ENCODE peak calls at places on chromosomes 2 and 18, in four cellular contexts. J is foreskin fibroblast, Q is lower leg skin, X is pancreas. A is an unnamed sample.

GRCh38 chr2:54966165-54966819 is 84.0 kb downstream of the RTN4 start:
- DNase-seq in J (peak; percentile 57), Q (no peak), X (no peak), A (no peak)

GRCh38 chr2:177334940-177335543 is 57.5 kb upstream of the AGPS start:
- DNase-seq in J (peak; percentile 64), Q (no peak), X (no peak), A (no peak)

GRCh38 chr2:1268034-1268433 is 145.2 kb upstream of the TPO start:
- DNase-seq in J (no peak), Q (no peak), X (no peak), A (no peak)

GRCh38 chr2:116833052-116833451 is 981.4 kb upstream of the DDX18 start:
- DNase-seq in J (no peak), Q (no peak), X (no peak), A (no peak)

GRCh38 chr2:102895386-102895785 is 133.6 kb downstream of the TMEM182 start:
- DNase-seq in J (no peak), Q (no peak), X (no peak), A (no peak)

GRCh38 chr18:62325806-62326645 is 916 bp downstream of the TNFRSF11A start:
- DNase-seq in J (peak; percentile 41), Q (no peak), X (peak; percentile 20), A (no peak)

GRCh38 chr18:37390687-37391086 is 174.9 kb downstream of the CELF4 start:
- DNase-seq in J (no peak), Q (no peak), X (no peak), A (no peak)

GRCh38 chr2:238423561-238424312 is 3.0 kb upstream of the ASB1 start:
- DNase-seq in J (peak; percentile 72), Q (no peak), X (no peak), A (no peak)

GRCh38 chr18:79934311-79935097 is 16.9 kb downstream of the SLC66A2 start:
- DNase-seq in J (peak; percentile 66), Q (peak; percentile 63), X (peak; percentile 31), A (peak; percentile 90)

GRCh38 chr2:200618590-200619021 is 32.8 kb downstream of the AOX1 start:
- DNase-seq in J (peak; percentile 91), Q (no peak), X (no peak), A (no peak)

GRCh38 chr2:101251844-101252407 is 760 bp upstream of the CNOT11 start:
- DNase-seq in J (no peak), Q (no peak), X (peak; percentile 67), A (no peak)

GRCh38 chr2:24616606-24617005 is 125.6 kb downstream of the NCOA1 start:
- DNase-seq in J (no peak), Q (no peak), X (no peak), A (no peak)

GRCh38 chr2:2587364-2587763 is 256.3 kb upstream of the MYT1L start:
- DNase-seq in J (no peak), Q (no peak), X (no peak), A (no peak)

GRCh38 chr2:233115761-233116160 is 55.6 kb downstream of the INPP5D start:
- DNase-seq in J (peak; percentile 12), Q (no peak), X (no peak), A (no peak)

GRCh38 chr2:118864207-118864606 is 16.8 kb upstream of the EN1 start:
- DNase-seq in J (no peak), Q (no peak), X (no peak), A (no peak)

GRCh38 chr2:153986488-153987229 is 114.9 kb downstream of the GALNT13 start:
- DNase-seq in J (no peak), Q (no peak), X (no peak), A (no peak)

GRCh38 chr18:69935319-69936190 is 12.1 kb downstream of the CD226 start:
- DNase-seq in J (peak; percentile 10), Q (no peak), X (no peak), A (no peak)

GRCh38 chr2:148725569-148725968 is 81.0 kb downstream of the EPC2 start:
- DNase-seq in J (no peak), Q (no peak), X (no peak), A (no peak)

GRCh38 chr18:13051950-13052349 is 60.8 kb downstream of the CEP192 start:
- DNase-seq in J (no peak), Q (no peak), X (no peak), A (no peak)

GRCh38 chr2:104834431-104834830 is 19.5 kb upstream of the POU3F3 start:
- DNase-seq in J (no peak), Q (no peak), X (no peak), A (no peak)

GRCh38 chr2:237449193-237449797 is 35.3 kb upstream of the COL6A3 start:
- DNase-seq in J (peak; percentile 55), Q (peak; percentile 93), X (no peak), A (no peak)

GRCh38 chr18:77133920-77134496 is 1.4 kb upstream of the MBP start:
- DNase-seq in J (peak; percentile 48), Q (peak; percentile 93), X (no peak), A (no peak)

GRCh38 chr2:196640031-196640548 is 575 bp downstream of the CCDC150 start:
- DNase-seq in J (no peak), Q (no peak), X (no peak), A (no peak)

GRCh38 chr2:74916394-74916793 is 42.0 kb upstream of the POLE4 start:
- DNase-seq in J (no peak), Q (no peak), X (no peak), A (no peak)

GRCh38 chr2:112843836-112844235 is 7.3 kb upstream of the IL1B start:
- DNase-seq in J (no peak), Q (peak; percentile 45), X (no peak), A (no peak)

GRCh38 chr18:56021136-56021813 is 433.3 kb upstream of the TCF4 start:
- DNase-seq in J (peak; percentile 39), Q (no peak), X (no peak), A (no peak)

GRCh38 chr18:76429262-76430126 is 65.5 kb downstream of the ZNF516 start:
- DNase-seq in J (no peak), Q (no peak), X (no peak), A (no peak)

GRCh38 chr2:23241106-23241505 is 143.9 kb upstream of the KLHL29 start:
- DNase-seq in J (no peak), Q (no peak), X (no peak), A (no peak)

GRCh38 chr2:18829331-18829902 is 240.0 kb upstream of the NT5C1B start:
- DNase-seq in J (peak; percentile 83), Q (no peak), X (no peak), A (no peak)

GRCh38 chr18:59269563-59270214 is 3.6 kb downstream of the RAX start:
- DNase-seq in J (no peak), Q (no peak), X (no peak), A (no peak)
- H3K4me3 ChIP-seq in J (no peak overlapping the region), Q (no peak overlapping the region), X (no peak overlapping the region), A (no peak overlapping the region)

GRCh38 chr2:71451695-71452094 is 1.7 kb upstream of the DYSF start:
- DNase-seq in J (no peak), Q (no peak), X (no peak), A (no peak)
- H3K4me3 ChIP-seq in J (no peak overlapping the region), Q (no peak overlapping the region), X (no peak overlapping the region), A (no peak overlapping the region)

DNA sequence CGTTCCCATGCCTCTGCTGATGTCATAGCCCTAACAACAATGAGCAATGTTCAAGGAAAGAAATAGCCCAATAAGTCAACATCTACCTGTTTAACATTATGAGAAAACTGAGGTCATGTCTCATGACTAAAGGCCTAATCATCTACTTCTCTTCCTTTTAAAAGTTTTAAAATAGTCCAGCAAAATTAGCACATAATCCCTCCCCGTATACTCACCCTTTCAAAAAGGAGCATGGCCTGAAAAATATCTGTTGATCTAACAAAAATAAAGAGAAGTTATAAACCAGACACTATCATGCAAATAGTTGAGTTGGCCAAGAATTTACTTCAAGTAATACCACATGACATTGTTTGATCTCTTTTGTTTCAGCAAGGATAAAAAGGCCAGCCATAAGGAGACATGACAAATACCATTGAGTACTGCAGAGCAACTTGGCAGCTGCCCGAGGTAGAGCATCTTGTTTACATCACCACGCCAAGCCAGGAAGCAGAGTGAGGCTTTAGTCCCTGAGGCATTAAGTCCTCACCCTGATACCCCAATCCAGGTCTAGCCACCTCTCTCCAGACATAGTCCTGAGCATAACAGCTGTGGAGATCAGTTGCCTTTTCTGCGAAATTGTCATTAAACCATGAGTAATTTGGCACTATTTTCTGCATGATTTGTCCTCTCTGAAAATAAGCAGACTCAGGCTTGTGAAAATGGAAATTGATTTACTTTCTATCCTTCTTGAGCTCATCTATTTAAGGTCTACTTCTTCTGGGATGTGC is 137.4 kb upstream of the ETAA1 start:
- DNase-seq in J (peak; percentile 90), Q (no peak), X (peak; percentile 15), A (no peak)
- H3K4me3 ChIP-seq in J (no peak overlapping the region), Q (no peak overlapping the region), X (no peak overlapping the region), A (no peak overlapping the region)

DNA sequence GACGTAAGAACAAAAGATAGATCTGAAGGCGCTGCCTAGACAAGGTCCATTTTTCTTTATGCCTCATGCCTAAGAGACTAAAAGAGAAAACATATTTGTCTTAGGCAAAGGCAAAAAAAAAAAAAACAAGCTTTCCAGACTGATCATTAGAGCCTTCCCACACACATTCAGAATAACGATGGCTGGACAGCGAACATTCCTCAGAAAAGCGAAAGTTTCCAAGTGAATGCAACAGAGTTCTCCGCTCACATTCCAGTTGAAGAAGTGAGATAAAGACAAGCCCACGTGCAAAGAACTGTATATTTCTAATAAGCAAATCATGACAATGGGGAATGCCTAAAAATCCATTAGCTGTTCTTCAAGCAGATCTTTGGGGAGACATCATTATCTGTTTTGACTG is 347.9 kb downstream of the METTL4 start:
- DNase-seq in J (peak; percentile 31), Q (no peak), X (no peak), A (no peak)
- H3K4me3 ChIP-seq in J (peak overlapping the region; percentile 10), Q (no peak overlapping the region), X (no peak overlapping the region), A (no peak overlapping the region)

GRCh38 chr2:136130511-136130910 is 12.6 kb upstream of the CXCR4 start:
- DNase-seq in J (no peak), Q (no peak), X (no peak), A (no peak)
- H3K4me3 ChIP-seq in J (no peak overlapping the region), Q (no peak overlapping the region), X (no peak overlapping the region), A (no peak overlapping the region)

GRCh38 chr18:22179174-22179573 is 9.8 kb downstream of the GATA6 start:
- DNase-seq in J (no peak), Q (no peak), X (no peak), A (no peak)

GRCh38 chr18:22176622-22177495 is 7.5 kb downstream of the GATA6 start:
- DNase-seq in J (no peak), Q (peak; percentile 72), X (no peak), A (no peak)

GRCh38 chr18:22179631-22180030 is 10.2 kb downstream of the GATA6 start:
- DNase-seq in J (no peak), Q (no peak), X (no peak), A (no peak)

GRCh38 chr18:22176282-22176621 is 6.9 kb downstream of the GATA6 start:
- DNase-seq in J (no peak), Q (no peak), X (no peak), A (no peak)

GRCh38 chr18:22177496-22177866 is 8.1 kb downstream of the GATA6 start:
- DNase-seq in J (no peak), Q (no peak), X (no peak), A (no peak)
- H3K4me3 ChIP-seq in J (no peak overlapping the region), Q (no peak overlapping the region), X (no peak overlapping the region), A (no peak overlapping the region)